ENCODE peak calls at places on chromosomes 11 and 22, in four cellular contexts. B is lower lobe of right lung, Z is uterus, A is kidney. J is an unnamed sample.

GRCh38 chr11:86047275-86047991 is 21.5 kb downstream of the PICALM start:
- DNase-seq in B (no peak), Z (no peak), A (no peak), J (no peak)

GRCh38 chr11:20729597-20730095 is 60.3 kb downstream of the NELL1 start:
- DNase-seq in B (no peak), Z (no peak), A (no peak), J (no peak)

GRCh38 chr22:30183271-30183670 is 63.3 kb downstream of the LIF start:
- DNase-seq in B (no peak), Z (no peak), A (no peak), J (no peak)

GRCh38 chr11:46903846-46904245 is 14.5 kb downstream of the LRP4 start:
- DNase-seq in B (no peak), Z (no peak), A (no peak), J (peak)

GRCh38 chr11:112318193-112318592 is 57.5 kb upstream of the PLET1 start:
- DNase-seq in B (no peak), Z (no peak), A (no peak), J (no peak)

GRCh38 chr11:413120-414081 is 1.4 kb downstream of the SIGIRR start:
- DNase-seq in B (peak), Z (no peak), A (peak), J (no peak)

GRCh38 chr22:42114721-42115120 is 15.9 kb downstream of the CYP2D6 start:
- DNase-seq in B (no peak), Z (no peak), A (no peak), J (no peak)

GRCh38 chr11:133987221-133987620 is 30.5 kb upstream of the IGSF9B start:
- DNase-seq in B (no peak), Z (no peak), A (no peak), J (no peak)

GRCh38 chr22:23219787-23220484 is 39.6 kb downstream of the BCR start:
- DNase-seq in B (peak), Z (no peak), A (peak), J (no peak)

GRCh38 chr11:62431171-62431895 is 12.5 kb downstream of the SCGB1A1 start:
- DNase-seq in B (no peak), Z (no peak), A (no peak), J (no peak)

GRCh38 chr11:1160231-1161101 is 2.7 kb downstream of the MUC5AC start:
- DNase-seq in B (no peak), Z (no peak), A (peak), J (no peak)

GRCh38 chr11:27218498-27219038 is 144.4 kb downstream of the CCDC34 start:
- DNase-seq in B (no peak), Z (no peak), A (no peak), J (no peak)

GRCh38 chr11:45658292-45658991 is 7.0 kb downstream of the CHST1 start:
- DNase-seq in B (no peak), Z (peak), A (peak), J (peak)

GRCh38 chr11:2575611-2576051 is 124.2 kb downstream of the KCNQ1OT1 start:
- DNase-seq in B (peak), Z (no peak), A (peak), J (peak)

GRCh38 chr22:43482310-43482625 is 70.5 kb downstream of the MPPED1 start:
- DNase-seq in B (no peak), Z (no peak), A (peak), J (peak)

GRCh38 chr11:35680506-35680905 is 17.9 kb downstream of the TRIM44 start:
- DNase-seq in B (no peak), Z (no peak), A (no peak), J (no peak)

GRCh38 chr22:39943366-39943765 is 16.8 kb upstream of the TMA7B start:
- DNase-seq in B (no peak), Z (no peak), A (no peak), J (no peak)

GRCh38 chr11:34959770-34960169 is 43.4 kb downstream of the PDHX start:
- DNase-seq in B (no peak), Z (no peak), A (no peak), J (no peak)

GRCh38 chr11:102780491-102780918 is at the start of gene MMP10:
- DNase-seq in B (no peak), Z (no peak), A (no peak), J (no peak)

GRCh38 chr11:112965601-112966125 is 4.4 kb downstream of the NCAM1 start:
- DNase-seq in B (no peak), Z (no peak), A (no peak), J (no peak)

GRCh38 chr22:25747245-25747944 is 5.4 kb downstream of the MYO18B start:
- DNase-seq in B (no peak), Z (peak), A (peak), J (no peak)

GRCh38 chr22:23183107-23183698 is 2.9 kb downstream of the BCR start:
- DNase-seq in B (peak), Z (no peak), A (peak), J (peak)

GRCh38 chr22:45101828-45102227 is 61.9 kb upstream of the NUP50 start:
- DNase-seq in B (peak), Z (peak), A (no peak), J (peak)

GRCh38 chr22:45104313-45104712 is 59.4 kb upstream of the NUP50 start:
- DNase-seq in B (no peak), Z (no peak), A (no peak), J (no peak)

GRCh38 chr22:45105281-45105700 is 58.4 kb upstream of the NUP50 start:
- DNase-seq in B (no peak), Z (no peak), A (no peak), J (no peak)

GRCh38 chr22:45102896-45103420 is 60.8 kb upstream of the NUP50 start:
- DNase-seq in B (no peak), Z (no peak), A (no peak), J (no peak)

DNA sequence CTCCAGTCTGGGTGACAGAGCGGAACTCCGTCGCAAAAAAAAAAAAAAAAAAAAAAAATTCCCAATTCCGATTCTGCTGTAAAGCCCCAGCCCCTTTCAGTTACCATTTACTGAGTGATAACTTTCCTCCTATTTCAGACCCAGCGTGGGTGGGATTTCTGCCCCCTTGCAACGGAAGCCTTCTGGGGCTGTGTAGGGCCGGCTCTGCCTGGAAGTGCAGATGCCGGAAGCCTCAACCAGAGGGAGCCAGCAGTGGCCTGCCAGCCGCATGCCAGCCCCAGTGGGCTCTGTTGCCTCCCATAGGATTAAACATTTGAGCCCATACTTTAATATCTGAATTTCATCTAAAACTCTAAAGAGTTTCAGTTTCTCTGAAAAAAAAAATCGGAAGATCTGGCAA is 60.0 kb upstream of the NUP50 start:
- DNase-seq in B (no peak), Z (no peak), A (no peak), J (no peak)
- TF ChIP-seq CTCF in B (no peak), Z (no peak), A (no peak), J (no peak)

DNA sequence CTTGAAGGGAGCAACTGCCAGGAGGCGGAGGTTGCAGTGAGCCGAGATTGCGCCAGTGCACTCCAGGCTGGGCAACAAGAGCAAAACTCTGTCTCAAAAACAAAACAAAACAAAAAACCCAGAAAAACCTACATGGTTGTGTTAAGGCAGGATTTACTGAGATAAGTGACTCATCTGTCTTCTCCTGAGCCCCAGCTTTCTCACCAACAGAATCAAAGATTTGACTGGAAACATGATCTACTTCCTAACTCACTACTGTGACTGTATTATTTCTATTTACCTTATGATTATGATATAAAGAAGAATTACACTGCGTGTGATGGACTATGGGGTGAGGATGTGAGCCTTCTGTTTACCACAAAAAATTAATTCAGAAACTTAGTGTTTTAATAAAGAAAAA is 21.8 kb downstream of the FAM118B start:
- DNase-seq in B (no peak), Z (no peak), A (no peak), J (no peak)
- H3K27ac ChIP-seq in B (no peak), Z (no peak), A (no peak), J (no peak)

GRCh38 chr11:64359712-64360402 is 895 bp downstream of the RPS6KA4 start:
- DNase-seq in B (peak), Z (no peak), A (peak), J (peak)
- TF ChIP-seq CTCF in B (no peak), Z (no peak), A (no peak), J (no peak)

GRCh38 chr11:73172992-73173656 is 31.0 kb upstream of the FCHSD2 start:
- DNase-seq in B (no peak), Z (no peak), A (peak), J (no peak)

GRCh38 chr11:73175551-73176144 is 33.5 kb upstream of the FCHSD2 start:
- DNase-seq in B (no peak), Z (no peak), A (no peak), J (no peak)

GRCh38 chr11:73173755-73174494 is 31.8 kb upstream of the FCHSD2 start:
- DNase-seq in B (no peak), Z (peak), A (peak), J (no peak)

GRCh38 chr11:73176145-73176891 is 34.2 kb upstream of the FCHSD2 start:
- DNase-seq in B (no peak), Z (no peak), A (no peak), J (no peak)

GRCh38 chr11:73174495-73174791 is 32.3 kb upstream of the FCHSD2 start:
- DNase-seq in B (no peak), Z (no peak), A (peak), J (peak)
- H3K27ac ChIP-seq in B (no peak), Z (no peak), A (no peak), J (no peak)

GRCh38 chr11:89498845-89499448 is 7.8 kb upstream of the NOX4 start:
- DNase-seq in B (no peak), Z (no peak), A (no peak), J (no peak)
- TF ChIP-seq CTCF in B (no peak), Z (no peak), A (no peak), J (no peak)